ENCODE peak calls at places on chromosomes 5 and 9, in eight cellular contexts. U is gastroesophageal sphincter; O is left cardiac atrium; N is T-cell; E is pancreas; P is mucosa of descending colon; G is activated T-cell treated with anti-CD3 and anti-CD28 coated beads, Interleukin-2, amount 50 U/mL, for 4 hours; F is IMR-90. Q is an unnamed sample.

GRCh38 chr5:36276864-36277263 is 24.8 kb downstream of the RANBP3L start:
- ATAC-seq in U (no peak), O (no peak), N (no peak), E (no peak), P (no peak), G (no peak), F (no peak), Q (no peak)

GRCh38 chr9:93236541-93237206 is 52.7 kb downstream of the WNK2 start:
- ATAC-seq in U (no peak), O (no peak), N (no peak), E (no peak), P (peak), G (no peak), F (no peak), Q (no peak)

GRCh38 chr5:57776035-57776434 is 293.4 kb upstream of the ACTBL2 start:
- ATAC-seq in U (no peak), O (no peak), N (no peak), E (peak), P (peak), G (no peak), F (peak), Q (no peak)

GRCh38 chr9:86034863-86035734 is 64.3 kb downstream of the GOLM1 start:
- ATAC-seq in U (no peak), O (no peak), N (no peak), E (peak), P (peak), G (no peak), F (peak), Q (no peak)

GRCh38 chr9:107740088-107740980 is 250.8 kb upstream of the KLF4 start:
- ATAC-seq in U (no peak), O (peak), N (no peak), E (no peak), P (peak), G (no peak), F (no peak), Q (no peak)

GRCh38 chr9:114849450-114849849 is 43.6 kb upstream of the TNFSF15 start:
- ATAC-seq in U (no peak), O (no peak), N (no peak), E (no peak), P (no peak), G (no peak), F (no peak), Q (no peak)

GRCh38 chr5:132677191-132677590 is 3.4 kb downstream of the IL4 start:
- ATAC-seq in U (peak), O (peak), N (no peak), E (peak), P (peak), G (no peak), F (peak), Q (no peak)

GRCh38 chr5:158553946-158554336 is 545.8 kb downstream of the EBF1 start:
- ATAC-seq in U (peak), O (peak), N (no peak), E (no peak), P (no peak), G (no peak), F (no peak), Q (no peak)

GRCh38 chr9:111937301-111937700 is 40.7 kb downstream of the UGCG start:
- ATAC-seq in U (no peak), O (no peak), N (no peak), E (peak), P (peak), G (no peak), F (no peak), Q (peak)

GRCh38 chr5:67102708-67103107 is 93.9 kb downstream of the CD180 start:
- ATAC-seq in U (no peak), O (no peak), N (no peak), E (no peak), P (no peak), G (no peak), F (no peak), Q (no peak)

GRCh38 chr5:141969783-141970741 is 1.2 kb downstream of the RNF14 start:
- ATAC-seq in U (no peak), O (peak), N (no peak), E (no peak), P (peak), G (no peak), F (no peak), Q (peak)